ENCODE peak calls at places on chromosomes 12 and 14, in four cellular contexts. V is hepatocyte; Y is ascending aorta; U is CD8-positive, alpha-beta T cell. S is an unnamed sample. For H3K36me3, the result is how much of the 10 kb centered on the place peaks cover.

GRCh38 chr12:20436367-20436766 is 68.0 kb downstream of the PDE3A start:
- DNase-seq in Y (no peak), V (no peak), U (no peak), S (no peak)

GRCh38 chr14:81220488-81220766 is 332 bp downstream of the GTF2A1 start:
- DNase-seq in Y (no peak), V (no peak), U (no peak), S (no peak)

GRCh38 chr12:121781751-121782615 is 11.5 kb downstream of the RHOF start:
- DNase-seq in V (no peak), Y (no peak), U (no peak), S (peak)

GRCh38 chr12:118685983-118686607 is 295.2 kb upstream of the SRRM4 start:
- DNase-seq in U (no peak), Y (no peak), V (peak), S (no peak)

GRCh38 chr14:51211149-51211548 is 28.9 kb upstream of the TMX1 start:
- DNase-seq in Y (no peak), U (no peak), V (no peak), S (peak)

GRCh38 chr14:67971627-67972625 is 152.3 kb downstream of the RAD51B start:
- DNase-seq in Y (no peak), V (no peak), U (no peak), S (no peak)

GRCh38 chr12:73833746-73834145 is 703.9 kb upstream of the ATXN7L3B start:
- DNase-seq in Y (no peak), U (no peak), V (no peak), S (no peak)

GRCh38 chr14:95185452-95186392 is 28.4 kb upstream of the DICER1 start:
- DNase-seq in V (no peak), Y (peak), U (no peak), S (no peak)

GRCh38 chr14:98103705-98104104 is 1168.3 kb downstream of the BCL11B start:
- DNase-seq in U (peak), V (no peak), Y (no peak), S (no peak)

GRCh38 chr14:54493293-54493692 is 4.5 kb upstream of the GMFB start:
- DNase-seq in U (no peak), Y (no peak), V (no peak), S (no peak)

GRCh38 chr12:114668151-114668891 is 15.7 kb downstream of the TBX3 start:
- DNase-seq in U (no peak), V (peak), Y (peak), S (peak)

GRCh38 chr12:44038411-44038810 is 202.5 kb downstream of the TMEM117 start:
- DNase-seq in Y (no peak), V (no peak), U (no peak), S (no peak)

GRCh38 chr12:115467531-115467930 is 783.6 kb upstream of the TBX3 start:
- DNase-seq in U (no peak), V (no peak), Y (no peak), S (no peak)

GRCh38 chr14:22081352-22081751 is 407.7 kb upstream of the OR4E1 start:
- DNase-seq in V (no peak), U (no peak), Y (no peak), S (no peak)

GRCh38 chr14:65961004-65961403 is 525.2 kb upstream of the CCDC196 start:
- DNase-seq in V (peak), Y (peak), U (peak), S (peak)

GRCh38 chr14:69037790-69038448 is 58.8 kb upstream of the ACTN1 start:
- DNase-seq in U (no peak), V (no peak), Y (no peak), S (no peak)

GRCh38 chr12:2267624-2268477 is 215.1 kb downstream of the CACNA1C start:
- DNase-seq in Y (peak), U (no peak), V (peak), S (no peak)

GRCh38 chr14:64296561-64296960 is 2.4 kb upstream of the ESR2 start:
- DNase-seq in U (no peak), V (peak), Y (no peak), S (no peak)

GRCh38 chr14:65879218-65880009 is 466.9 kb downstream of the FUT8 start:
- DNase-seq in Y (no peak), U (no peak), V (no peak), S (no peak)

GRCh38 chr14:101034986-101035385 is 131.5 kb upstream of the RTL1 start:
- DNase-seq in U (no peak), Y (peak), V (no peak), S (no peak)

GRCh38 chr14:51873221-51873893 is 12.9 kb downstream of the GNG2 start:
- DNase-seq in V (peak), U (no peak), Y (no peak), S (no peak)

GRCh38 chr14:31913370-31913769 is 163.7 kb upstream of the ARHGAP5 start:
- DNase-seq in V (no peak), U (no peak), Y (no peak), S (no peak)

GRCh38 chr12:3838065-3838464 is 35.1 kb downstream of the PARP11 start:
- DNase-seq in Y (no peak), V (no peak), U (no peak), S (no peak)

GRCh38 chr12:116773276-116773731 is 35.2 kb downstream of the RNFT2 start:
- DNase-seq in V (no peak), Y (no peak), U (no peak), S (no peak)

GRCh38 chr14:25406818-25407217 is 356.9 kb upstream of the STXBP6 start:
- DNase-seq in U (no peak), V (peak), Y (no peak), S (peak)

GRCh38 chr14:37251778-37252177 is 54.0 kb downstream of the MIPOL1 start:
- DNase-seq in V (no peak), U (no peak), Y (no peak), S (no peak)

GRCh38 chr12:54370218-54370730 is 6.0 kb upstream of the GPR84 start:
- DNase-seq in U (no peak), V (peak), Y (peak), S (peak)

GRCh38 chr14:104954746-104955395 is 23.3 kb downstream of the AHNAK2 start:
- DNase-seq in U (no peak), V (no peak), Y (no peak), S (no peak)

GRCh38 chr12:132582058-132582420 is 28.3 kb downstream of the LRCOL1 start:
- DNase-seq in V (no peak), Y (no peak), U (no peak), S (peak)

GRCh38 chr12:122137681-122138080 is 36.3 kb downstream of the IL31 start:
- DNase-seq in U (no peak), V (peak), Y (no peak), S (peak)

GRCh38 chr14:39576258-39576657 is 144.0 kb upstream of the FBXO33 start:
- DNase-seq in V (no peak), Y (no peak), U (no peak), S (no peak)
- TF ChIP-seq CTCF in V (no peak), Y (no peak), U (no peak), S (no peak)

GRCh38 chr12:51244269-51244668 is 5.6 kb downstream of the DAZAP2 start:
- DNase-seq in V (no peak), U (no peak), Y (no peak), S (no peak)
- H3K36me3 ChIP-seq in V (under half), U (under half), Y (under half), S (under half)

GRCh38 chr14:90556666-90557450 is 160.0 kb downstream of the CALM1 start:
- DNase-seq in V (peak), U (no peak), Y (no peak), S (no peak)
- TF ChIP-seq CTCF in V (peak), U (no peak), Y (no peak), S (no peak)

DNA sequence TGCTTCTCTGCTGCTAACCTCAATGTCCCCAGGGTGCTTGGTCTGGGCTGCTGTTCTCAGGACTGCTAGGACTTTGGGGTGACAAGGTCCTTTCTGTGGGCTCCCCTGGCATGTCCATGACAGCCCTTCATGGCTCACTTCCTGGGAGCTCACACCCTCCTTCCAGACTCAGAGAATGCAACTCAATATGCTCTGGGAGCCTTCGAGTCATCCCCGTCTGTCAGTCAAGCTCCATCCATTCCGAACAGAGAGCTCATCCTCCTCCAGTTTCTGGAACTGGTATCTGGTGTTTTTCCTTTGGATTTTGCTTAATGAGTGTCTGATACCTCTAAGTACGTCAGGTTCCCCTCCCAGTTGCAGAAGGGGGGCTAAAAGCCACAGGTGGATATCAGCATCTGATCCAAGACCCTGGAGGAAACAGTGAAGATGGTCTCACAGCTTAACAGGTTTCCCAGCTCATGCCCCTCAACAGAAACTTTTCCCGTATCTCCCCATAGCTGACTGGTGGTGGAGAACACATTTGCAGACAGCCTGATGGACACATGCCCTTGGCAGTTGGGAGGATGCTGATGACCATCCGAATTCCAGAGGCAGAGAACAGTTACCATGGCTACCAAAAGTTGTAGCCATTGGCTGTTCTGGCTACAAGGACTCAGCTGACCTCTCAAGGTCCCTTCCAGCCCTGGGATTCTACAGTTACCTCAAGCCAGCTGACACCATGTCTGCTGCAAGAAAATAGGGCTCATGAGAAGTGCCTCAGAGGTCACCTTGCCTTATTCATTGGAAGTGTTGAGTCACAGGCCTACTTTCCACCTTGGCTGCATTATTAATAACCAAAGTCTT is 9.5 kb upstream of the RAB35 start:
- DNase-seq in U (no peak), V (no peak), Y (no peak), S (no peak)
- H3K36me3 ChIP-seq in U (under half), V (under half), Y (under half), S (under half)

DNA sequence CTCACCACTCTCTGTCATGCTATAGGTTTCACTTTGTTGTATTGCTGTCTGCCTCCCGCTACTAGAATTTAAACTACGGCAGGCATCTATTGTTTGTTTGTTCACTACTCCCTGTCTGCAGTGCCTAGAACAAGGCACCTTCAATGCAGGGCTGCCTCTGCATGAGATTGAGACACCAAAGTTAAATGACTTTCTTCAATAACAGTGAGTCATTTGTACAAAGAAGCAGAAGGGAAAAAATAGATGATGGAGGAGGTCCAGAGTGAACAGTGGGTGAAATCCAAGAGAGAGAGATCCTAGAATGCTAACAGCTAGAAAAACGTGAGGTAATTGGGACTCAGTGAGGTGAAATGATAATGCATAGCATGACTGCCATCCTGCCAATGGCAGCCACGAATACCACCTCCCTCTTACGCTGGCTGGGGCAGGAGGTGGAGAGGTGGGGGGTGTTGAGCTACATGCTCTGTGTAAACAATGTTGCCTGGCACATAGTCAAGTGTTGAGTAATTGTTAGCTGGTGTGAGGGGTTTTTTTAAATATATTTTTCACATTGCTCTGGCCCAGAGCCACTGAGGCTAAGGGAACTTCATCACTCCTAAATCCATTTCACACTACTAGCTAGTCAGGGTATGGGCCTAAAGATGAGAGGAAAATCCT is 367.6 kb downstream of the RPS29 start:
- DNase-seq in V (no peak), U (no peak), Y (no peak), S (peak)
- TF ChIP-seq CTCF in V (no peak), U (no peak), Y (no peak), S (no peak)

DNA sequence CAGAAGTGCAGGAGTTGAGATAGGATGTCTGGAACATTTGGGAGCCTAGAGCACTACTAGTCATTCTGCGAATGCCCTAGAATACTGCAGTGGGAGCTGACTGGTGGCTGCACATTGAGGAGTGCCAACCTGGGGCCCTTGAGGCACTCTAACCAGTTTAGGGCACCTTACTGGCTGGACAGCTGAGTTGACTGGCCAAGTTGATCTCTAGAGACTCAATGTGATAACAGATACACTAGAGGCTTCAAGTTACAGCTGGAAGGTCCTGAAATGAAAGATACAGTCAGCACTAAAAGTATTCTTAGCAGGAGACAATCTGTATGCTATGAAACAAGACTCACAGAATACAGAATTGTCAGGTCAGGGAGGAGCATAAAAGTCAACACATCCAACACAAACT is 8.0 kb downstream of the SLC8A3 start:
- DNase-seq in Y (no peak), V (no peak), U (no peak), S (no peak)
- H3K36me3 ChIP-seq in Y (under half), V (under half), U (under half), S (under half)

DNA sequence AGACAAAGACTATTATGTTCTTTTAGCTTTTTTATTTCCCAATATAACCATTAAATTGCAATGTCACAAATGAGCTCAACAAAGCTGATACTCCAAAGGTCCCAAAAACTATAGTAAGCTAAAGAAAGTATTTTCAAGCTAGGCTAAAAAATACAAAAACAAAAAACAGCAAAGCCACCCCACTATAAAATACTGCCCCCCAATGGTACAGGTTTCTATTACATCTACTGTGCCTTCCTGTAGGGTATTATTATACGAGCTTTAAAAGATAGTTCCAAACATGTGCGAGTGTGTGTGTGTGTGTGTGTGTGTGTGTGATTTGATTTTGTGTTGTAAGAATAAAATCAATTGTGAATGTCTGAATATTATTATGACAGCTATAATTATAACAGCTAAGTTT is 1.1 kb downstream of the IFNG start:
- DNase-seq in Y (no peak), V (no peak), U (no peak), S (no peak)
- TF ChIP-seq CTCF in Y (no peak), V (peak), U (peak), S (no peak)

S was measured in thyroid gland.